ENCODE peak calls at places on chromosomes 11 and 22, in four cellular contexts. J is left lung; Z is A549; N is CD8-positive, alpha-beta T cell. W is an unnamed sample.

GRCh38 chr11:114977596-114977995 is 299.3 kb downstream of the NXPE2 start:
- DNase-seq in J (no peak), Z (no peak), N (no peak), W (no peak)

GRCh38 chr11:68905421-68906360 is 2.0 kb downstream of the IGHMBP2 start:
- DNase-seq in J (no peak), Z (no peak), N (no peak), W (no peak)

GRCh38 chr22:36404436-36404835 is 16.7 kb upstream of the MYH9 start:
- DNase-seq in J (no peak), Z (no peak), N (no peak), W (no peak)

GRCh38 chr11:31655483-31655882 is 145.9 kb downstream of the ELP4 start:
- DNase-seq in J (no peak), Z (peak; percentile 1), N (no peak), W (no peak)

GRCh38 chr11:42315267-42315666 is 855.8 kb upstream of the LRRC4C start:
- DNase-seq in J (no peak), Z (no peak), N (no peak), W (no peak)

GRCh38 chr11:65919151-65920034 is at the start of gene DRAP1:
- DNase-seq in J (peak; percentile 100), Z (peak; percentile 86), N (peak; percentile 100), W (peak; percentile 100)

GRCh38 chr11:19430346-19431058 is 189.8 kb upstream of the E2F8 start:
- DNase-seq in J (no peak), Z (no peak), N (no peak), W (no peak)

GRCh38 chr11:6199174-6199810 is at the start of gene OR52W1:
- DNase-seq in J (peak; percentile 50), Z (no peak), N (no peak), W (no peak)

GRCh38 chr11:126407682-126408288 is 52.3 kb downstream of the ST3GAL4 start:
- DNase-seq in J (no peak), Z (no peak), N (no peak), W (no peak)

GRCh38 chr11:21771097-21771496 is 421.8 kb upstream of the ANO5 start:
- DNase-seq in J (no peak), Z (no peak), N (no peak), W (no peak)

GRCh38 chr11:494761-495536 is 12.1 kb downstream of the RNH1 start:
- DNase-seq in J (peak; percentile 71), Z (no peak), N (no peak), W (peak; percentile 63)

GRCh38 chr11:19447150-19447566 is 206.4 kb upstream of the E2F8 start:
- DNase-seq in J (no peak), Z (no peak), N (no peak), W (no peak)

GRCh38 chr22:37545703-37546435 is 14.4 kb upstream of the CDC42EP1 start:
- DNase-seq in J (peak; percentile 93), Z (peak; percentile 79), N (no peak), W (peak; percentile 94)

GRCh38 chr11:40241524-40242037 is 1217.9 kb downstream of the LRRC4C start:
- DNase-seq in J (no peak), Z (no peak), N (no peak), W (no peak)

GRCh38 chr11:574632-575323 is 1.5 kb upstream of the PHRF1 start:
- DNase-seq in J (no peak), Z (no peak), N (no peak), W (no peak)

GRCh38 chr11:78784321-78785061 is 209.8 kb upstream of the NARS2 start:
- DNase-seq in J (no peak), Z (no peak), N (no peak), W (no peak)

GRCh38 chr11:122308286-122308685 is 192.3 kb upstream of the BLID start:
- DNase-seq in J (no peak), Z (no peak), N (no peak), W (no peak)

GRCh38 chr22:50114221-50114981 is 24.6 kb downstream of the MOV10L1 start:
- DNase-seq in J (peak; percentile 79), Z (no peak), N (no peak), W (peak; percentile 76)

GRCh38 chr11:123338266-123338800 is 91.7 kb upstream of the GRAMD1B start:
- DNase-seq in J (no peak), Z (no peak), N (no peak), W (no peak)

GRCh38 chr22:35900483-35901168 is 128.0 kb downstream of the RBFOX2 start:
- DNase-seq in J (no peak), Z (no peak), N (no peak), W (no peak)

GRCh38 chr11:108019870-108020540 is 11.3 kb downstream of the CUL5 start:
- DNase-seq in J (no peak), Z (no peak), N (no peak), W (no peak)

GRCh38 chr22:43922123-43922522 is 1.5 kb upstream of the PNPLA3 start:
- DNase-seq in J (no peak), Z (no peak), N (no peak), W (no peak)

DNA sequence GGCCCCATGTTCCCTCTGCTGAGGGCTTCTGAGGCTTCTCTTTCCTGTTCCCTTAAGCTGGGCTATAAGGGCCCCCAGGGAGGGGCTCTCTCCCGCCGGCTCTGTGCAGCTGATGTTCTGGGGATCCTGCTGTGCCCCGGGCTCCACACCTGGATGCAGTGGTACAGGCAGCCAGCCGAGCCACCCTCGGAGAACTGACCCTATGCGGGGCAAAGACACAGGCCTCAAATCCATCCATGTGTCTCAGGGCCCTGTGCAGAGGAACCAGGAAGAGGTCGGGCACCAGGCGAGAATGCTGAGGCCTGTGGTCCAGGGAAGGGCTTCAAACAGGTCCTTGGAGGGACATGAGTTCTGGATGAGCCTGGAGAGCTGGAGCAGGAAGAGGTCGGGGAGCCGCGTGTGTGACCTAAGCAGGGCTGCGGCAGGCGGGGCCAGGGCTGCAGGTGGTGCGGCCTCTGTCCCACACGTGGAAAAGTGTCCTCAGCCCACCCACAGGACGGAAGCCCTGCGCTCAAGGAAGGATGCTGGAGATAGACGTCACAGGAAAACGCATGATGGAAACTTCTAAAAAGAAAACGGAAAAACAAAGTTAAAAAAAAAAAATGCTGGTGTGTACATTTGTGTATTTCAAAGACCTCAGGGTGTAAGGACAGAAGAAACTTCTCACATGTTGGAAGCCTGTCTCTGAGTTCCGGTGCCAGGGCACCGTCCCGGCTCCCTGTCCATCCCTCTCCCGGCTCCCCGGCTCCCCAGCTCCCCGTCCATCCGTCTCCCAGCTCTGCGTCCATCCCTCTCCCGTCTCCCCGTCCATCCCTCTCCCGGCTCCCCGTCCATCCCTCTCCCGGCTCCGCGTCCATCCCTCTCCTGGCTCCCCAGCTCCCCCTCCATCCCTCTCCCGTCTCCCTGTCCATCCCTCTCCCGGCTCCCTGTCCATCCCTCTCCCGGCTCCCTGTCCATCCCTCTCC is 1149.2 kb downstream of the BRD1 start:
- DNase-seq in J (peak; percentile 69), Z (no peak), N (no peak), W (no peak)
- H3K27ac ChIP-seq in J (no peak overlapping the region), Z (no peak overlapping the region), N (no peak overlapping the region), W (no peak overlapping the region)

GRCh38 chr11:62143727-62144126 is 19.9 kb downstream of the INCENP start:
- DNase-seq in J (no peak), Z (no peak), N (peak; percentile 32), W (peak; percentile 43)
- TF ChIP-seq CTCF in J (no peak), Z (no peak), N (no peak), W (no peak)

GRCh38 chr11:16169946-16170345 is 186.4 kb downstream of the SOX6 start:
- DNase-seq in J (no peak), Z (no peak), N (no peak), W (no peak)

GRCh38 chr11:16167706-16168487 is 188.4 kb downstream of the SOX6 start:
- DNase-seq in J (no peak), Z (no peak), N (no peak), W (no peak)

GRCh38 chr11:16170448-16170847 is 185.9 kb downstream of the SOX6 start:
- DNase-seq in J (no peak), Z (no peak), N (no peak), W (no peak)

GRCh38 chr11:16171882-16172281 is 184.5 kb downstream of the SOX6 start:
- DNase-seq in J (no peak), Z (no peak), N (no peak), W (no peak)

GRCh38 chr11:16169541-16169940 is 186.8 kb downstream of the SOX6 start:
- DNase-seq in J (no peak), Z (no peak), N (no peak), W (no peak)
- H3K27ac ChIP-seq in J (no peak overlapping the region), Z (no peak overlapping the region), N (no peak overlapping the region), W (no peak overlapping the region)

DNA sequence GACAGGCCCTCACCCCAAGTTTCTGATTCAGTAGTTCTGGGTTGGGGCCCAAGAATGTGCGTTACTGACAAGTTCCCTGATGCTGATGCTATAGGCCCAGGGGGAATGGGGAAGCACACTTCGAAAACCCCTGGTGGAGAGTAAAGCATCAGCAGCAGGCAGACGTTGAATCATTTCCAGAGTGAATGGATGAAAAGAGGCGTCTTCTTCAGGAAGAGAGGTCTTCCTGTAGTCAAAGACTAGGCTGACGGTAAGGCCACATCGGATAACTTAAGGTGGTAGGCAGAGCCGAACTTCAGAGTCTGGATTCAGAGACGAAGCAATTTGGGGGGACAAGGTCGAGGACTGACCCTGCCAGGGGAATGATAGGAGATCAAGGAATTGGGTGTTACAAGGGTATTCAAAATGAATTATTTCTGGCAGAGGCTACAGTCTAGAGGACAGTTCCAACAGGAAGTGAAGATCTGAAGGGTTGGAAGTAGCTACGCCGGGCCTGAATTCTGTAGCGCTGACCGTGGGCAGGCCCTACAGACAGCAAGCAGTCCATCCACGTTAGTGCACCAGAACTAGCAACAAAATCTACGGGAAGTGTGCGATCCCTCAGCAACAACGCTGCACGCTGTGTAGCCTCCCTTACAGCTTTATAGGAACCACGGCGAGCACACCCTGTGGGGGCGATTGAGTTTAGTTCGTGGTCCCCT is 862 bp upstream of the CENATAC start:
- DNase-seq in J (no peak), Z (peak; percentile 65), N (no peak), W (no peak)
- TF ChIP-seq CTCF in J (no peak), Z (no peak), N (peak; percentile 48), W (peak; percentile 11)

DNA sequence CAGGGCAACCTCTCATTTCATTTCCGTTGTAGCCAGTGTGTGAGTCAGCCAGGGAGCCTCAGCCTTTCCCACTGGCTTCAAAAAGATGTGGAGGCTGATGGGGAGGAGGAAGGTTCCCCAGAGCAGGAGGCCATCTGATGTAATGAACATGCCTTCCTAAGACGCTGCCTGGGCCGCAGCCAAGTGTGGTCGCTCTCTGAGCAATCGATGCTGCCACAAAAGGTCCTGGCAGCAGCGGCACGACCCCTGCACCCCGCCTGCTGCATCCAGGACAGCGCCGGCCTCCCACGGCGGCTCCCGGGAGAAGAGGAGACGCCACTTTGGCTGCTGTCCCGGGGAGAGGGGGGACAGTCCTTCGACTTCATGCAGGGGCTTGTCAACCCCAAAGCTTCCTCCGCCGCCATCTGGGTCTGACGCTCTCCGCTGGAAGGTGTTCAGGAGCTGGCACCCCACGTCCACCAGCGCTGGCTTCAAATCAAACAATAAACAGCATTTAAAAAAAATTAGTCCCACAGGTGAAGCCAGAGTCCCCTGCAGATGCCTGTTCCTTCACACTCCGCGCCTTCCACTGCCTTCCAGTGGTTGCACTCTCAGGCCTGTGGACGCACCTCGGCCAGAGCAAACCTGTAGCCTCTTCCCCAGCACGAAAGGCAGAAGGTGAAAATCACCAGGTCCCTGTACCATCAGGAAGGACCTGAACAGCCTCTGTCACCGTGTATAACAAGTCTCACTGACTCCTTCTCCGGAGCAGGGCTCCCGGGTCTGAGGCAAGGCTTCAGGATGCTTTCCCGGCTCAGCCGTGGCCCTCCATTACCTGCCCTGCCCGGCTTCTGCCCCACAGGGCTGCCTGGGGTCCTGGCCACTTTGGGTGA is 930.7 kb downstream of the BRD1 start:
- DNase-seq in J (peak; percentile 73), Z (no peak), N (peak; percentile 43), W (peak; percentile 45)
- H3K27ac ChIP-seq in J (no peak overlapping the region), Z (no peak overlapping the region), N (no peak overlapping the region), W (no peak overlapping the region)